ENCODE peak calls at places on chromosomes 7 and 10, in five cellular contexts. J is epithelial cell of proximal tubule, M is bronchial epithelial cell, F is MCF 10A, O is fibroblast of lung. I is an unnamed sample.

GRCh38 chr10:13681528-13681927 is 94.8 kb downstream of the PRPF18 start:
- DNase-seq in J (no peak), M (no peak), F (no peak), O (no peak), I (no peak)

GRCh38 chr7:83947260-83947659 is 247.3 kb downstream of the SEMA3A start:
- DNase-seq in J (no peak), M (peak), F (peak), O (no peak), I (no peak)

GRCh38 chr7:70799841-70800405 is 332.0 kb upstream of the GALNT17 start:
- DNase-seq in J (no peak), M (no peak), F (no peak), O (no peak), I (no peak)

GRCh38 chr10:45180946-45181439 is 134.4 kb downstream of the OR13A1 start:
- DNase-seq in J (no peak), M (no peak), F (no peak), O (peak), I (no peak)

GRCh38 chr10:73623056-73623455 is 18.2 kb downstream of the MYOZ1 start:
- DNase-seq in J (no peak), M (no peak), F (no peak), O (no peak), I (no peak)

GRCh38 chr10:101969496-101969895 is 86.5 kb downstream of the ARMH3 start:
- DNase-seq in J (no peak), M (no peak), F (no peak), O (no peak), I (no peak)

GRCh38 chr10:103580422-103580821 is 86.9 kb downstream of the NEURL1 start:
- DNase-seq in J (no peak), M (no peak), F (no peak), O (no peak), I (no peak)

GRCh38 chr7:138434458-138435093 is 25.5 kb upstream of the TRIM24 start:
- DNase-seq in J (no peak), M (no peak), F (no peak), O (no peak), I (no peak)

GRCh38 chr7:33040803-33041516 is 21.6 kb downstream of the NT5C3A start:
- DNase-seq in J (no peak), M (peak), F (peak), O (no peak), I (peak)

GRCh38 chr7:2312272-2312929 is 1.8 kb downstream of the SNX8 start:
- DNase-seq in J (no peak), M (no peak), F (no peak), O (no peak), I (no peak)

GRCh38 chr10:93462881-93463280 is 19.3 kb downstream of the MYOF start:
- DNase-seq in J (no peak), M (no peak), F (peak), O (peak), I (no peak)

GRCh38 chr7:17298840-17299476 is 506 bp downstream of the AHR start:
- DNase-seq in J (no peak), M (no peak), F (no peak), O (peak), I (peak)

GRCh38 chr7:23332881-23333612 is 33.9 kb downstream of the MALSU1 start:
- DNase-seq in J (no peak), M (peak), F (no peak), O (peak), I (peak)

GRCh38 chr7:112422842-112423496 is 27.3 kb upstream of the IFRD1 start:
- DNase-seq in J (peak), M (peak), F (peak), O (peak), I (peak)

GRCh38 chr7:120794100-120794729 is 63.7 kb downstream of the TSPAN12 start:
- DNase-seq in J (no peak), M (peak), F (peak), O (peak), I (no peak)

GRCh38 chr10:30284860-30285594 is 64.1 kb downstream of the MTPAP start:
- DNase-seq in J (no peak), M (peak), F (peak), O (peak), I (no peak)

GRCh38 chr7:157004839-157005455 is 5.5 kb downstream of the MNX1 start:
- DNase-seq in J (no peak), M (no peak), F (no peak), O (no peak), I (no peak)

DNA sequence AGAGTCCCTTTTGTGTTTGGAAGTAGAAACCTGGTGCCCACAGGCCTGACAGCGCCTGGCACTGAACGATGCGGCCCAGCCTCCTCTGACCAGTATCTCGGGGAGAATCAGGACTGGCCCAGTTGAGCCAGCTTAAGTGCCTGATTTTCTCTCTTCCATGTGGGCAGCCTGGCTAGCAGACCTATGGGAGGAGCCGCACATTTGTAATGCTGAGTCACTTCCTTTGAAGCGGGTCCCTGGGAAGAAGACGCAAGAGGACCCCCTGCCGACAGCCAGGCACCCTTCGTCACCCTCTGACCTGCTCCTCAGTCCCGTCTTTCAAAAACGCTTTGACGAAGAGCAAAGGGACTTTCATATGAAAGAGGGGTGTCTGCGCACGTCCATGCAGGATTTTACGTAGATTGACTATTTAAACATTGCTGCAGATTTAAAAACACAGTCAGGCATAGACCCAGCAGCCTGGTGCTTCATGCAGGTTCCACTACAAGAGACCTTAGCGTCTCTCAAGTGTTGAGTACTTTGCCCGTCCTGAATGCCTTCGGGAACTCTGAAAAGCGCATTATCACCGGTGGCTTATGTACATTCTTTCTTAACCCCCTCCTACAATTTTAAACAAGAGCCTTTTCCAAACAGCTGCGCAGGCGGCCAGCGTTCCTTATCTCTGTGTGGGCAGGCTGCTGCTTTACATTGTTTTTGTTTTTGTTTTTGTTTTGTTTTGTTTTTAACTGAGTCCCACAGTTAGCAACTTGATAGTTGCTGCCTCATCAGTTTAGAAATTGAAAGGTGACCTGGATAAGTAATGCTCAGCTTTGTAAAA is 36.5 kb upstream of the AP5Z1 start:
- DNase-seq in J (peak), M (peak), F (peak), O (peak), I (no peak)
- TF ChIP-seq CTCF in J (peak), M (no peak), F (no peak), O (peak), I (no peak)

GRCh38 chr7:105580022-105580740 is 1.1 kb downstream of the EFCAB10 start:
- DNase-seq in J (no peak), M (no peak), F (no peak), O (peak), I (no peak)
- TF ChIP-seq CTCF in J (no peak), M (no peak), F (no peak), O (peak), I (no peak)

GRCh38 chr7:136637826-136638225 is 230.6 kb upstream of the CHRM2 start:
- DNase-seq in J (no peak), M (peak), F (no peak), O (peak), I (no peak)

GRCh38 chr7:136635755-136636154 is 232.7 kb upstream of the CHRM2 start:
- DNase-seq in J (no peak), M (peak), F (no peak), O (no peak), I (no peak)

GRCh38 chr7:136640977-136641376 is 227.5 kb upstream of the CHRM2 start:
- DNase-seq in J (no peak), M (no peak), F (no peak), O (no peak), I (no peak)
- TF ChIP-seq CTCF in J (no peak), M (no peak), F (no peak), O (no peak), I (no peak)

DNA sequence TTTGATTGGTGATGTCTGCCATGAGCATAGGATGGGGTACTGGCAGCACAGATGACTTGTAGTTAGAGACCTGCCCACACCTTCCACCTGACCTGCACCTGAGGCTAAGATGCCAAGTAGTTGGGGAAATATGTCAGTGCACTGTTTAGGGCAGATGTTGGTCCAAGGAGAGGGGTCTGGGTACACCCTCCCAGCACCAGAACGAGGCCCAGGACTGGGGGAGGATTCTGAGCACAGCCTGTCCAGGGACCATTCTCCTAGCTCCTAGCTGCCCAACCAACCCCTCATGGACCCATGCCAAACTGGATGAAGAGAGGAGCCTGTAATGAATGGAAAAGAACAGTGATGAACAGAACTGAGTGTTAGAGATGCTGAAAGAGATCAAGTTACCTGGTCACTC is 28.0 kb downstream of the FRMPD2 start:
- DNase-seq in J (no peak), M (no peak), F (no peak), O (no peak), I (no peak)
- TF ChIP-seq CTCF in J (no peak), M (no peak), F (no peak), O (no peak), I (no peak)

GRCh38 chr7:28297821-28298439 is 114.4 kb upstream of the CREB5 start:
- DNase-seq in J (no peak), M (no peak), F (no peak), O (no peak), I (no peak)

GRCh38 chr7:28299556-28299955 is 112.8 kb upstream of the CREB5 start:
- DNase-seq in J (no peak), M (no peak), F (peak), O (no peak), I (no peak)

GRCh38 chr7:28298870-28299484 is 113.3 kb upstream of the CREB5 start:
- DNase-seq in J (peak), M (peak), F (peak), O (peak), I (no peak)

GRCh38 chr7:28293529-28293835 is 112.9 kb upstream of the JAZF1 start:
- DNase-seq in J (no peak), M (no peak), F (no peak), O (peak), I (no peak)

DNA sequence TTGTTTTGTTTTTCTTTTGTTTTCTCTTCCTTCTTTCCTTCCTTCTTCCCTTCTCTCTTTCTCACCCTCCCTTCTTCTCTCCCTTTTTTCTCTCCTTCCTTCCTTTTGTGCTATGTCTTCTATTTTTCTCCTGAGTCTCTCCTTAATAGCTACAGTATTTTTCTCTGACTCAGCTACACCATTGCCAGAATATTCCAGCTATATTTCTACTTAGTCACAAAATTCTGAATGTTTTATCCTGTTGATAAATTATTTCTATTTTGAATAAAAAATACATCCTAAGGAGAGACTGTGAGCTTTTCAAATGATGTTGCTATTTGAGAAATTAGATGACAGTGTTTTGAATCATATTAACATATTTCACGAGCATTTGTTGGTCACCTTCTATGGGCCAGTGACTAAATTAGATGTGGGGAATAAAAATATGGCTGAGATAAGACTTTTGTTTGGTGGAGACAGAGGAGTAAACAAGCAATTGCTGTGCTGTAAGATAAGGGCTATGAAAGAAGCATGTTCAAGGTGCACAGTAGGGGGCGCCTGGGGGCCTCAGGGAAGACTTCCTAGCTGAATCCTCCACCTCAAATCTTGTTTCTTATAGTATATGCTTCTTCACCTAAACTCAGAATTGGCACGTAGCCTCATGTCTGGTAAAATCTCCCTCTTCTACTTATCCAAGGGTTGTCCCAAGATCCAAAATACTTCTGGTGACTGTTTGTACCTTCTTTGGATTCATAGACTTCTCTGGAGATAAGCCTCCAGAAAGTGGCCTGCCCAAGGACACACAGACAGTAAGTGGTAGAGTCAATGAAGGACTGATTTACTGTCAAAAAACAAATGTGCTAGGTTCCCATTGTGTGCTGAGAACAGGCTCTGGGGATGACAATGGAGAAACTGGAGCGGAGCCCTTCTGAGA is 115.5 kb upstream of the CREB5 start:
- DNase-seq in J (no peak), M (peak), F (peak), O (peak), I (no peak)
- TF ChIP-seq CTCF in J (peak), M (peak), F (peak), O (peak), I (peak)

GRCh38 chr10:75633568-75633967 is 202.1 kb downstream of the LRMDA start:
- DNase-seq in J (no peak), M (no peak), F (no peak), O (no peak), I (no peak)
- TF ChIP-seq CTCF in J (no peak), M (no peak), F (no peak), O (no peak), I (no peak)

DNA sequence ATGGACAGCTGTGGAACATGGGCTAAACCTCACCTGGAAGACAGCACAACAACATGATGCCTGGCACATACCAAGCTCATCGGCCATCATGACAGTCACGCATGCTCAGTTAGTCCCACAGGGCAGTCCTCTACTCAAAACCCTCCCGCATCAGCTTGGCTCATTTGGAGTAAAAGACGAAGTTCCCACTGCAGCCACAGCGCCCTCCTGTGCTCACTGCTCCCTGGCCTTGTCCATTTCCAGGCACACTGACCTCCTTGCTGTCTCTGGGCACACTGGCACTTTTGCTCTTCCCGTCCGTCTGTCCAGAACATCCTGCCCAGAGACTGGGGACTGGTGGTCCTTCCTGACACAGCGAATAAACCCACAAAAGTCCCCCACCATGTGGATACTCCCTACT is 66.2 kb downstream of the LARP4B start:
- DNase-seq in J (no peak), M (no peak), F (no peak), O (no peak), I (no peak)
- TF ChIP-seq CTCF in J (peak), M (no peak), F (no peak), O (no peak), I (no peak)

GRCh38 chr7:996089-996872 is 13.3 kb downstream of the CYP2W1 start:
- DNase-seq in J (no peak), M (no peak), F (no peak), O (no peak), I (no peak)
- TF ChIP-seq CTCF in J (no peak), M (no peak), F (no peak), O (no peak), I (no peak)

DNA sequence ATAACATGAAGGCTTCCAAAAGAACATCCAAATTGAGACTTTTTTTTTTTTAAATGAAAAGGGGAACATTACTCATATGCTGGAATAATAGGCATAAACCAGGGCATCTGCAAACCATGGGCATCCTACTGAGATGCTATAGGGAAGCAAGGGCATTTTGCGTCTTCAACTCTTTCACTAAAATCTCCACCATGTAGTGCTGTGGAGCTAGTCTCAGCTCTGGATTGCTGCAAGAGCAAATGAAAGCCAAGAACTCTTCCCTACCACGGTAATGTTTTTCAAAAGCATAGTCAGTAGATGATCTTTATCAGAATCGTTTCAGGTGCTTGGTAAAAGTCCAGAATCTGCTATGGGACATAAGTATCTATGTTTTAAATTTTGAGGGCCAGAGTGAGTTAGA is 79.3 kb downstream of the PALS2 start:
- DNase-seq in J (no peak), M (no peak), F (no peak), O (no peak), I (no peak)
- TF ChIP-seq CTCF in J (no peak), M (no peak), F (no peak), O (no peak), I (no peak)

GRCh38 chr7:100967292-100967863 is 2.0 kb upstream of the MUC12 start:
- DNase-seq in J (no peak), M (no peak), F (peak), O (no peak), I (no peak)

GRCh38 chr7:100965723-100966541 is 3.4 kb upstream of the MUC12 start:
- DNase-seq in J (no peak), M (peak), F (peak), O (peak), I (peak)

GRCh38 chr7:100968031-100968430 is 1.3 kb upstream of the MUC12 start:
- DNase-seq in J (no peak), M (no peak), F (no peak), O (no peak), I (no peak)

GRCh38 chr7:100965051-100965722 is 4.2 kb upstream of the MUC12 start:
- DNase-seq in J (no peak), M (no peak), F (no peak), O (no peak), I (no peak)

GRCh38 chr7:100966542-100967291 is 2.6 kb upstream of the MUC12 start:
- DNase-seq in J (no peak), M (no peak), F (no peak), O (no peak), I (no peak)
- TF ChIP-seq CTCF in J (no peak), M (no peak), F (no peak), O (no peak), I (no peak)

I was measured in right lobe of liver.